ENCODE peak calls at places on chromosomes 5 and 9, in six cellular contexts. Q is naive B cell; S is stimulated activated CD4-positive, alpha-beta T cell treated with anti-CD3 and anti-CD28 coated beads, Interleukin-1b, Interleukin-23, amount 100 ng/mL, for 1 hour; I is T-helper 2 cell; R is AG08396; V is HuH-7. D is an unnamed sample.

GRCh38 chr5:74067748-74068541 is 441.9 kb downstream of the ARHGEF28 start:
- DNase-seq in Q (no peak), S (no peak), I (no peak), R (no peak), V (no peak), D (no peak)

GRCh38 chr9:114058688-114059046 is 19.4 kb downstream of the AMBP start:
- DNase-seq in Q (no peak), S (no peak), I (no peak), R (no peak), V (no peak), D (no peak)

GRCh38 chr9:96581823-96582598 is 37.6 kb downstream of the CDC14B start:
- DNase-seq in Q (no peak), S (no peak), I (no peak), R (no peak), V (no peak), D (no peak)

GRCh38 chr9:134303601-134304000 is 22.7 kb upstream of the RXRA start:
- DNase-seq in Q (no peak), S (no peak), I (no peak), R (no peak), V (no peak), D (no peak)

GRCh38 chr5:93532370-93532769 is 48.6 kb downstream of the NR2F1-AS1 start:
- DNase-seq in Q (no peak), S (no peak), I (no peak), R (peak; percentile 52), V (peak; percentile 9), D (no peak)

GRCh38 chr9:123820139-123820538 is 109.8 kb downstream of the DENND1A start:
- DNase-seq in Q (no peak), S (no peak), I (no peak), R (no peak), V (no peak), D (no peak)

GRCh38 chr9:87894998-87895625 is 12.4 kb downstream of the SPATA31E1 start:
- DNase-seq in Q (no peak), S (no peak), I (no peak), R (no peak), V (peak; percentile 20), D (no peak)

GRCh38 chr5:172255444-172255843 is 28.1 kb downstream of the UBTD2 start:
- DNase-seq in Q (no peak), S (no peak), I (no peak), R (no peak), V (no peak), D (no peak)

GRCh38 chr9:124457887-124458431 is 7.7 kb downstream of the ADGRD2 start:
- DNase-seq in Q (no peak), S (no peak), I (no peak), R (no peak), V (no peak), D (no peak)

GRCh38 chr9:98572796-98573195 is 135.9 kb downstream of the GABBR2 start:
- DNase-seq in Q (no peak), S (no peak), I (no peak), R (no peak), V (no peak), D (no peak)

GRCh38 chr5:99706160-99706559 is 777.4 kb upstream of the CHD1 start:
- DNase-seq in Q (no peak), S (no peak), I (no peak), R (no peak), V (no peak), D (no peak)

GRCh38 chr9:119137479-119137878 is 231.8 kb downstream of the BRINP1 start:
- DNase-seq in Q (no peak), S (no peak), I (no peak), R (no peak), V (no peak), D (no peak)

GRCh38 chr9:650362-650761 is 191.1 kb upstream of the DMRT1 start:
- DNase-seq in Q (no peak), S (no peak), I (no peak), R (no peak), V (no peak), D (no peak)

GRCh38 chr9:16335788-16336580 is 534.5 kb downstream of the BNC2 start:
- DNase-seq in Q (no peak), S (no peak), I (no peak), R (peak; percentile 95), V (no peak), D (no peak)

GRCh38 chr9:115524467-115525059 is 406.6 kb upstream of the TNC start:
- DNase-seq in Q (peak; percentile 1), S (no peak), I (no peak), R (peak; percentile 49), V (peak; percentile 12), D (peak; percentile 0)

GRCh38 chr5:36724429-36725332 is 118.3 kb downstream of the SLC1A3 start:
- DNase-seq in Q (peak; percentile 83), S (no peak), I (no peak), R (no peak), V (no peak), D (peak; percentile 68)

D was measured in GM12891.